ENCODE peak calls at places on chromosomes 5 and 9, in five cellular contexts. H is left ventricle myocardium superior, Q is anterior cingulate cortex, V is right cardiac atrium, D is GM03348. W is an unnamed sample.
A peak's percentile ranks its signal among the peaks of the same experiment; 100 is the strongest.

GRCh38 chr9:22237497-22238363 is 208.9 kb upstream of the DMRTA1 start:
- DNase-seq in H (no peak), Q (no peak), V (no peak), D (peak; percentile 63), W (peak; percentile 92)

GRCh38 chr5:176427971-176428370 is 11.6 kb upstream of the CLTB start:
- DNase-seq in H (no peak), Q (no peak), V (no peak), D (no peak), W (no peak)

GRCh38 chr5:96976-97640 is 5.1 kb downstream of the PLEKHG4B start:
- DNase-seq in H (no peak), Q (no peak), V (no peak), D (no peak), W (no peak)

GRCh38 chr9:134396258-134396742 is 70.0 kb downstream of the RXRA start:
- DNase-seq in H (no peak), Q (no peak), V (no peak), D (no peak), W (no peak)

GRCh38 chr9:13614060-13614459 is 334.6 kb upstream of the MPDZ start:
- DNase-seq in H (no peak), Q (no peak), V (no peak), D (no peak), W (no peak)

GRCh38 chr9:33260372-33260771 is 4.1 kb downstream of the BAG1 start:
- DNase-seq in H (no peak), Q (no peak), V (no peak), D (no peak), W (no peak)

GRCh38 chr5:2102821-2103776 is 220.4 kb upstream of the IRX4 start:
- DNase-seq in H (no peak), Q (no peak), V (no peak), D (no peak), W (no peak)

GRCh38 chr9:137374131-137374845 is 48.7 kb downstream of the EXD3 start:
- DNase-seq in H (peak; percentile 20), Q (no peak), V (peak; percentile 47), D (no peak), W (no peak)

GRCh38 chr9:37026085-37026935 is 7.8 kb downstream of the PAX5 start:
- DNase-seq in H (no peak), Q (no peak), V (peak; percentile 53), D (no peak), W (no peak)

GRCh38 chr5:175617447-175617846 is 40.4 kb upstream of the HRH2 start:
- DNase-seq in H (peak; percentile 40), Q (no peak), V (no peak), D (no peak), W (no peak)

GRCh38 chr5:45694255-45694834 is 1.8 kb downstream of the HCN1 start:
- DNase-seq in H (no peak), Q (no peak), V (no peak), D (peak; percentile 3), W (no peak)

GRCh38 chr5:73115399-73116051 is 4.8 kb upstream of the TMEM171 start:
- DNase-seq in H (no peak), Q (no peak), V (no peak), D (peak; percentile 86), W (peak; percentile 93)

GRCh38 chr9:130478152-130478551 is 33.4 kb downstream of the ASS1 start:
- DNase-seq in H (no peak), Q (no peak), V (no peak), D (no peak), W (no peak)

GRCh38 chr9:76868897-76869296 is 37.0 kb downstream of the PRUNE2 start:
- DNase-seq in H (no peak), Q (no peak), V (no peak), D (no peak), W (no peak)